ENCODE peak calls at places on chromosome 10, in five cellular contexts. O is HAP-1, C is fibroblast of lung, M is BE2C, Z is left lung. U is an unnamed sample.
A peak's percentile ranks its signal among the peaks of the same experiment; 100 is the strongest.

GRCh38 chr10:310976-311639 is 175.9 kb downstream of the ZMYND11 start:
- DNase-seq in O (no peak), C (peak; percentile 27), M (no peak), Z (no peak), U (no peak)

GRCh38 chr10:26455567-26456315 is 17.6 kb downstream of the APBB1IP start:
- DNase-seq in O (no peak), C (no peak), M (no peak), Z (no peak), U (no peak)

GRCh38 chr10:102654969-102655368 is 10.7 kb downstream of the TRIM8 start:
- DNase-seq in O (no peak), C (no peak), M (no peak), Z (no peak), U (no peak)

GRCh38 chr10:96417432-96417831 is 58.6 kb upstream of the OPALIN start:
- DNase-seq in O (no peak), C (no peak), M (no peak), Z (no peak), U (no peak)

GRCh38 chr10:3806603-3807002 is 21.6 kb upstream of the KLF6 start:
- DNase-seq in O (no peak), C (peak; percentile 75), M (no peak), Z (no peak), U (no peak)

GRCh38 chr10:45211576-45211975 is 103.8 kb downstream of the OR13A1 start:
- DNase-seq in O (no peak), C (no peak), M (no peak), Z (no peak), U (no peak)

GRCh38 chr10:16491933-16492332 is 29.7 kb downstream of the C1QL3 start:
- DNase-seq in O (no peak), C (no peak), M (no peak), Z (no peak), U (no peak)

GRCh38 chr10:73931767-73932624 is 21.1 kb downstream of the PLAU start:
- DNase-seq in O (no peak), C (no peak), M (no peak), Z (peak; percentile 71), U (no peak)

GRCh38 chr10:126420571-126421275 is 32.4 kb upstream of the ADAM12 start:
- DNase-seq in O (no peak), C (no peak), M (no peak), Z (no peak), U (no peak)

GRCh38 chr10:1657500-1657899 is 79.8 kb downstream of the ADARB2 start:
- DNase-seq in O (no peak), C (no peak), M (no peak), Z (no peak), U (no peak)

GRCh38 chr10:114970515-114970914 is 32.5 kb downstream of the TRUB1 start:
- DNase-seq in O (no peak), C (no peak), M (peak; percentile 22), Z (no peak), U (no peak)

GRCh38 chr10:85993140-85993539 is 373.5 kb downstream of the GRID1 start:
- DNase-seq in O (no peak), C (no peak), M (no peak), Z (no peak), U (no peak)

GRCh38 chr10:77823811-77824542 is 102.6 kb downstream of the DLG5 start:
- DNase-seq in O (no peak), C (no peak), M (no peak), Z (no peak), U (no peak)

GRCh38 chr10:77819210-77820140 is 107.1 kb downstream of the DLG5 start:
- DNase-seq in O (no peak), C (no peak), M (no peak), Z (no peak), U (no peak)

GRCh38 chr10:77821036-77821435 is 105.5 kb downstream of the DLG5 start:
- DNase-seq in O (no peak), C (no peak), M (no peak), Z (no peak), U (no peak)

GRCh38 chr10:77820349-77820748 is 106.2 kb downstream of the DLG5 start:
- DNase-seq in O (no peak), C (peak; percentile 16), M (no peak), Z (no peak), U (no peak)

DNA sequence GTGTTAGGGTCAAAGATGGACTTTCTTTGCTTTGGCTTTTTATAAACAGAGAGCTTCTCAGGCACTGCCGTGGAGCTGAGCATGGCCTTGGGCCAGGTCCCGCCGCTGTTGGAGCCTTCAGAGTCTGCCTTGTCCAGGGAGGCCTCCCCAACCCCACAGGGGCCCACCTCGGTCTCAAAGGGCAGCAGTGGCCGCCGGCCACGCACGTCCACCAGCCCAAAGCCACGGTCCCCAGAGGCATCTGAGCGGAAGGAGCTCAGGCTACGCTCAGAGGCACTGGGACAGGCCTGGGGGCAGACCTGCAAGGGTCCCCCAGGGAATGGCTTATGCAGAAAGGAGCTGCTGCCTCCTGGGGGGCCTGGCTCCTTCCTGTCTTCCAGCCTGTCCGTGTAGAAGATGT is 105.0 kb downstream of the DLG5 start:
- DNase-seq in O (no peak), C (no peak), M (no peak), Z (no peak), U (no peak)
- H3K4me3 ChIP-seq in O (no peak overlapping the region), C (no peak overlapping the region), M (no peak overlapping the region), Z (no peak overlapping the region), U (no peak overlapping the region)

GRCh38 chr10:88256013-88256680 is 327.0 kb downstream of the RNLS start:
- DNase-seq in O (no peak), C (peak; percentile 65), M (no peak), Z (no peak), U (no peak)
- H3K4me3 ChIP-seq in O (no peak overlapping the region), C (peak overlapping the region; percentile 35), M (no peak overlapping the region), Z (no peak overlapping the region), U (no peak overlapping the region)

GRCh38 chr10:119209050-119209735 is 1.8 kb downstream of the GRK5 start:
- DNase-seq in O (peak; percentile 53), C (peak; percentile 86), M (peak; percentile 77), Z (peak; percentile 51), U (peak; percentile 84)
- H3K4me3 ChIP-seq in O (peak overlapping the region; percentile 41), C (peak overlapping the region; percentile 77), M (peak overlapping the region; percentile 81), Z (peak overlapping the region; percentile 94), U (peak overlapping the region; percentile 95)

GRCh38 chr10:94216201-94216600 is 146.5 kb downstream of the NOC3L start:
- DNase-seq in O (no peak), C (no peak), M (no peak), Z (no peak), U (no peak)
- H3K4me3 ChIP-seq in O (no peak overlapping the region), C (no peak overlapping the region), M (no peak overlapping the region), Z (no peak overlapping the region), U (no peak overlapping the region)

DNA sequence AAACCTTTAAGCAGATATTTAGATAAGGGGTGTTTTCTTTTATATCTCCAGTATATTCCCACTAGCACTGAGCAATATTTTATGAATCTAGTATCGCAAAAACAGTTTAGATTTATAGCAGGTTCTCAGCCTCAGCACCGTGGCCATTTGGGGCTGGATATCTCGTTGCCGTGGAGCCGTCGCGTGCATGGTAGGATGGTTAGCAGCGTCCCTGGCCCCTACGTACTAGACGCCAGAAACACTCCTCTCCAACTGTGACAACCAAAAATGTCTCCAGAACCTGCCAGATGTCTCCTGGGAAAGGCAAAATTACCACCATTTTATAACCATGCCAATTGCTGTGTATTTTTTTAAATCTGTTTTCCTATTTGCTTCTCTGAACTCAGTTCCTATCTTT is 172.9 kb downstream of the CACNB2 start:
- DNase-seq in O (no peak), C (no peak), M (no peak), Z (no peak), U (no peak)
- H3K4me3 ChIP-seq in O (no peak overlapping the region), C (no peak overlapping the region), M (no peak overlapping the region), Z (no peak overlapping the region), U (no peak overlapping the region)

DNA sequence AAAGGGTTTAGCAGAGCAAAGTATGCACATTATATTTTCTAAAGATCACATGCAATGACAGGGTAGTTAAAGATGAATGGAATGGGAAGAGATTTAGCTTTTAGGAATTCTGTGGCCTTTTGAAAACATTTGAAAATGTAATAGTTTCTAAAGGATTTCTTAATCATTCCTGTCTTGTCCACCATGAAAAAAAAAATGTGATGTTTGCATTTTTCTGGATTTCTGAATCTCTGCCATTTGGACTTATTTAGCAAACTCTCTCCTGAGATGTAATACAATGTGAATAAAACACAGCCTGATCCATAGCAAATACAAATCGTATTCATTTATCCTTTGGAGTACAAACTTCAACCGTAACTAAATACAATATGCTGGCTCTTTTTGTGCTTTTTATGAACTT is 126.6 kb upstream of the RAB11FIP2 start:
- DNase-seq in O (no peak), C (no peak), M (no peak), Z (no peak), U (no peak)
- H3K4me3 ChIP-seq in O (no peak overlapping the region), C (no peak overlapping the region), M (no peak overlapping the region), Z (no peak overlapping the region), U (no peak overlapping the region)

GRCh38 chr10:121595806-121596667 is 2.2 kb downstream of the FGFR2 start:
- DNase-seq in O (peak; percentile 84), C (no peak), M (no peak), Z (no peak), U (peak; percentile 54)

GRCh38 chr10:121595321-121595805 is 2.9 kb downstream of the FGFR2 start:
- DNase-seq in O (no peak), C (no peak), M (no peak), Z (no peak), U (peak; percentile 18)

GRCh38 chr10:121598261-121599249 is at the start of gene FGFR2:
- DNase-seq in O (peak; percentile 80), C (peak; percentile 44), M (peak; percentile 87), Z (peak; percentile 78), U (peak; percentile 81)

GRCh38 chr10:121596668-121597503 is 1.4 kb downstream of the FGFR2 start:
- DNase-seq in O (peak; percentile 99), C (no peak), M (peak; percentile 51), Z (no peak), U (no peak)

DNA sequence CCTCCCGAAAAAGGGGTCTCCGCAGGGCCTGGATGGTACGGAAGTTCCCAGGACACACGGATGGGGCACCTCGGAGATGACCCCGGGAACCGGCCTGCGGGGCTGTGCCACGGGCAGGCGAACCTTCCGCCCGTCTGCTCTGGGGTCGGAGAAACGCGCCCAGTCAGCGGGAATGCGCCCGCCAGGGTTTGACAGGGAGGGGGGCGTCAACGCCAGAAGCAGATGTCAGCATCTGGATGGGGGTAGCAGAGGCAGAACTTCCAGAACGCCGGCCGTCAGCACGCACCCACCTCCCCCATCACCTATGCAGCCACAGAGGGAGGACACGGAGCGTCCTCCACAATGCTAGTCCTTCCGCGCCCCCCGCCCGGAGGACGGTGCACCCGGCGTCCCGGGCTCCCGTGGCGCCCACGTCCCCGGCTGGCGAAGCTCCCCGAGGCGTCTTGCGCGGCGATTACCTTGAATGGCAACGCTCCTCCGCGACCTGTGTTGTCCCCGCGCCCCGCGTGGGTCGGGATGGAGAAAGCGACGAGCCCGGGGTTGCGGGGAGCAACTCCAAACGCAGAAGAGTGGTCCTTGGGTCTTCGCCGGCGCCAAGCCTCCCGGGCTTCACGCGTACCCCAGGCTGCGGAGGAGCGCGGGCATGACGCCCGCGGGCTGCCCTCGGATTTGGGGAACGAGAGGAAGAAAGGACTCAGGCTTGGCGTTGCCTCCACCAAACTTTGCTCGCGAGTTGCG is 571 bp downstream of the FGFR2 start:
- DNase-seq in O (no peak), C (no peak), M (peak; percentile 16), Z (no peak), U (no peak)
- H3K4me3 ChIP-seq in O (peak overlapping the region; percentile 91), C (no peak overlapping the region), M (peak overlapping the region; percentile 55), Z (peak overlapping the region; percentile 43), U (peak overlapping the region; percentile 79)

DNA sequence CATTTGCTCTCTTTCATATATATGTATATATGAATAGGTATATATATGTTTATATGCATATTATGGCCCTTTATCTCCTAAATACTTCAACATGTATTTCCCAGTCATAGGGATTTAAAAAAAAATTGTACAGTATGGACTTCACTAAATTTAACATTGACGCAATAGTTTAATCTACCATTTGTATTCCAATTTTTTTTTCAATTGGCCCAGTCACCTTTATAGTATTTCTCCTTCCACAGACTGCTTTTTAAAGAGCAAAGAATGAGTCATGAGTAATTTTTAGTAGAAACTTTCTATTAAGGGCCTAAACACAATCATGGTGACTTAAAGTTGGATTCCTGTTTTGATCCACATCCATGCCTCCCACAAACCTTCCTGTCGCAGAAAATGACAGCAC is 20.5 kb downstream of the CCSER2 start:
- DNase-seq in O (no peak), C (peak; percentile 81), M (no peak), Z (no peak), U (no peak)
- H3K4me3 ChIP-seq in O (no peak overlapping the region), C (no peak overlapping the region), M (no peak overlapping the region), Z (no peak overlapping the region), U (no peak overlapping the region)